ENCODE peak calls at places on chromosomes 7 and 10, in four cellular contexts. One of them, this sample, is unnamed.

GRCh38 chr10:21497177-21497807 is 28.2 kb downstream of the SKIDA1 start:
- DNase-seq in left cardiac atrium: peak; percentile 97
- DNase-seq in upper lobe of right lung: peak; percentile 97
- DNase-seq in SHP77: peak; percentile 90
- DNase-seq in this sample: peak; percentile 86

GRCh38 chr7:92179393-92179924 is 517 bp upstream of the LRRD1 start:
- DNase-seq in SHP77: no peak
- DNase-seq in upper lobe of right lung: no peak
- DNase-seq in left cardiac atrium: peak; percentile 18
- DNase-seq in this sample: peak; percentile 56

GRCh38 chr10:118730699-118731456 is 23.9 kb downstream of the CACUL1 start:
- DNase-seq in SHP77: no peak
- DNase-seq in upper lobe of right lung: no peak
- DNase-seq in left cardiac atrium: no peak
- DNase-seq in this sample: no peak

GRCh38 chr10:101468159-101468558 is 114.2 kb downstream of the BTRC start:
- DNase-seq in SHP77: no peak
- DNase-seq in upper lobe of right lung: no peak
- DNase-seq in left cardiac atrium: no peak
- DNase-seq in this sample: no peak

GRCh38 chr7:154953006-154953684 is 49.8 kb downstream of the PAXIP1 start:
- DNase-seq in left cardiac atrium: peak; percentile 56
- DNase-seq in upper lobe of right lung: peak; percentile 85
- DNase-seq in SHP77: peak; percentile 28
- DNase-seq in this sample: peak; percentile 61

GRCh38 chr7:4143006-4143405 is 539.1 kb upstream of the FOXK1 start:
- DNase-seq in SHP77: no peak
- DNase-seq in left cardiac atrium: no peak
- DNase-seq in upper lobe of right lung: peak; percentile 35
- DNase-seq in this sample: no peak

GRCh38 chr10:13270877-13271551 is 28.9 kb downstream of the PHYH start:
- DNase-seq in SHP77: no peak
- DNase-seq in left cardiac atrium: no peak
- DNase-seq in upper lobe of right lung: no peak
- DNase-seq in this sample: peak; percentile 78

GRCh38 chr7:140922741-140923345 is 1.9 kb downstream of the BRAF start:
- DNase-seq in SHP77: no peak
- DNase-seq in left cardiac atrium: no peak
- DNase-seq in upper lobe of right lung: no peak
- DNase-seq in this sample: no peak

This sample was measured in GM23248.